ENCODE peak calls at places on chromosomes 1 and 21, in six cellular contexts. S is left colon; E is stimulated activated CD4-positive, alpha-beta T cell treated with anti-CD3 and anti-CD28 coated beads, Interleukin-1b, Interleukin-23, amount 100 ng/mL, for 1 hour; O is anterior cingulate cortex; R is T follicular helper cell; C is activated CD4-positive, alpha-beta T cell treated with anti-CD3 and anti-CD28 coated beads for 48 hours. L is an unnamed sample.

GRCh38 chr1:117794073-117794472 is 135.3 kb downstream of the GDAP2 start:
- DNase-seq in C (no peak), O (no peak), R (no peak), E (no peak), S (no peak), L (no peak)

GRCh38 chr1:246680696-246681127 is 43.5 kb upstream of the SCCPDH start:
- DNase-seq in C (no peak), R (no peak), E (no peak), O (peak), S (no peak), L (no peak)

GRCh38 chr1:81298321-81298720 is 502.4 kb upstream of the ADGRL2 start:
- DNase-seq in C (no peak), O (no peak), R (no peak), E (no peak), S (no peak), L (no peak)

GRCh38 chr1:214352838-214353237 is 71.9 kb downstream of the SMYD2 start:
- DNase-seq in O (no peak), C (no peak), R (no peak), S (no peak), E (no peak), L (no peak)

GRCh38 chr1:2151252-2151651 is 43.3 kb downstream of the FAAP20 start:
- DNase-seq in C (no peak), O (no peak), S (no peak), R (no peak), E (no peak), L (peak)

GRCh38 chr1:102852583-102852982 is 255.7 kb downstream of the COL11A1 start:
- DNase-seq in R (no peak), E (no peak), S (no peak), C (no peak), O (no peak), L (no peak)

GRCh38 chr1:3401585-3402257 is 52.7 kb upstream of the ARHGEF16 start:
- DNase-seq in C (no peak), S (no peak), R (no peak), O (no peak), E (no peak), L (no peak)

GRCh38 chr1:167720965-167721616 is 691 bp upstream of the MPZL1 start:
- DNase-seq in S (peak), O (peak), E (no peak), C (no peak), R (no peak), L (no peak)

GRCh38 chr1:82759035-82759434 is 958.3 kb downstream of the ADGRL2 start:
- DNase-seq in E (no peak), S (no peak), O (no peak), C (no peak), R (no peak), L (no peak)

GRCh38 chr1:197671920-197672319 is 103.4 kb downstream of the DENND1B start:
- DNase-seq in C (no peak), E (no peak), S (no peak), R (no peak), O (no peak), L (no peak)

GRCh38 chr21:32861871-32862270 is 90.3 kb upstream of the PAXBP1 start:
- DNase-seq in S (no peak), O (no peak), E (no peak), R (no peak), C (no peak), L (no peak)

GRCh38 chr1:204828352-204828850 is 42.3 kb upstream of the NFASC start:
- DNase-seq in O (peak), S (peak), R (no peak), C (peak), E (no peak), L (peak)

GRCh38 chr1:231584117-231584516 is 42.5 kb upstream of the DISC1 start:
- DNase-seq in C (no peak), E (no peak), R (no peak), O (no peak), S (no peak), L (no peak)

GRCh38 chr1:174689524-174689923 is 241.8 kb downstream of the GPR52 start:
- DNase-seq in C (no peak), R (no peak), O (no peak), E (no peak), S (no peak), L (no peak)

GRCh38 chr1:25482211-25482610 is 51.5 kb downstream of the MACO1 start:
- DNase-seq in C (no peak), R (no peak), E (no peak), S (no peak), O (no peak), L (no peak)

GRCh38 chr1:190667914-190668313 is 190.2 kb upstream of the BRINP3 start:
- DNase-seq in S (no peak), R (no peak), O (no peak), E (no peak), C (no peak), L (no peak)

GRCh38 chr1:36080801-36081200 is 3.1 kb upstream of the TEKT2 start:
- DNase-seq in R (no peak), E (no peak), O (no peak), C (no peak), S (no peak), L (no peak)

GRCh38 chr1:49106438-49106837 is 329.7 kb upstream of the BEND5 start:
- DNase-seq in E (no peak), C (no peak), R (no peak), O (no peak), S (no peak), L (no peak)

GRCh38 chr21:29538115-29538514 is 239.4 kb downstream of the BACH1 start:
- DNase-seq in S (no peak), O (no peak), R (no peak), E (no peak), C (no peak), L (no peak)

L was measured in spleen.